ENCODE peak calls at places on chromosomes 1 and 21, in six cellular contexts. E is fibroblast of mammary gland, R is cardiac fibroblast, Y is breast epithelium, M is AG10803, T is hepatocyte. Z is an unnamed sample.

GRCh38 chr1:218991089-218991488 is 182.6 kb upstream of the LYPLAL1 start:
- DNase-seq in E (no peak), R (no peak), Y (no peak), M (no peak), T (no peak), Z (peak)

GRCh38 chr1:62232885-62233284 is 38.2 kb downstream of the L1TD1 start:
- DNase-seq in E (no peak), R (no peak), Y (no peak), M (no peak), T (no peak), Z (no peak)

GRCh38 chr1:203536981-203537455 is 43.1 kb downstream of the OPTC start:
- DNase-seq in E (peak), R (peak), Y (no peak), M (peak), T (peak), Z (no peak)

GRCh38 chr1:40706626-40707025 is 15.1 kb downstream of the NFYC start:
- DNase-seq in E (no peak), R (no peak), Y (no peak), M (no peak), T (no peak), Z (no peak)

GRCh38 chr1:160291248-160292220 is 6.6 kb upstream of the PEX19 start:
- DNase-seq in E (peak), R (peak), Y (peak), M (peak), T (peak), Z (no peak)

GRCh38 chr21:26952274-26953066 is 14.4 kb downstream of the ADAMTS5 start:
- DNase-seq in E (no peak), R (no peak), Y (no peak), M (no peak), T (no peak), Z (peak)

GRCh38 chr1:40592107-40592773 is 60.8 kb downstream of the ZNF684 start:
- DNase-seq in E (peak), R (peak), Y (no peak), M (peak), T (peak), Z (no peak)

GRCh38 chr1:183881387-183882084 is 76.6 kb downstream of the RGL1 start:
- DNase-seq in E (peak), R (peak), Y (peak), M (peak), T (peak), Z (peak)

DNA sequence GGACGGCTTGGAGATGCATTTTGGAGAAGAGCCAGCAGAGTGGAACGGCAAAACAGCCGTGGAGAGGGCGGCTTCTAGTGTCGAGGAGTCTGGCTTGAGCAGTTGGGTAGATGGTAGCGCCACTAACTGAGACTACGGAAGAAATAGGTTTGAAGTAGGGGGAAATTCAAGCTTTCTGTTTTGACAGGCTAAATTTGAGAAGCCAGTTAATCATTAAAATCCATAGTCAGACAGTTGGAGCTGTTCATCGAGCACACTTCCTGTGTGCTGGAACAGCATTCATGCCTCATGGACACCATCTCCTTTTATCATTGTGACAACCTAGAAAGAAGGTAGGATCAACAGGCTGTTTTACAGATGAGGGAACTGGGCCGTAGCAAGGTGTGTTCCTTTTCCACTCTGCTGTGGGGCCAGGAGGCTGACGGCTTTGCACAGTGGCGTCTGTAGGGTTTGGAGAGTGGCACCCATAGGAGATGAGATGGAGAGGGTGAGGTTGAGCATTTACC is 3.4 kb upstream of the PKLR start:
- DNase-seq in E (no peak), R (no peak), Y (no peak), M (no peak), T (no peak), Z (no peak)
- H3K4me3 ChIP-seq in E (no peak), R (no peak), Y (no peak), M (no peak), T (no peak), Z (no peak)

GRCh38 chr21:33388188-33388587 is 15.0 kb upstream of the IFNGR2 start:
- DNase-seq in E (no peak), R (no peak), Y (no peak), M (no peak), T (no peak), Z (no peak)

GRCh38 chr21:33384851-33385331 is 18.3 kb upstream of the IFNGR2 start:
- DNase-seq in E (no peak), R (no peak), Y (no peak), M (no peak), T (no peak), Z (no peak)

GRCh38 chr21:33383056-33383888 is 19.9 kb upstream of the IFNGR2 start:
- DNase-seq in E (peak), R (peak), Y (peak), M (peak), T (peak), Z (no peak)

GRCh38 chr21:33390479-33390878 is 12.7 kb upstream of the IFNGR2 start:
- DNase-seq in E (no peak), R (no peak), Y (no peak), M (no peak), T (no peak), Z (no peak)

DNA sequence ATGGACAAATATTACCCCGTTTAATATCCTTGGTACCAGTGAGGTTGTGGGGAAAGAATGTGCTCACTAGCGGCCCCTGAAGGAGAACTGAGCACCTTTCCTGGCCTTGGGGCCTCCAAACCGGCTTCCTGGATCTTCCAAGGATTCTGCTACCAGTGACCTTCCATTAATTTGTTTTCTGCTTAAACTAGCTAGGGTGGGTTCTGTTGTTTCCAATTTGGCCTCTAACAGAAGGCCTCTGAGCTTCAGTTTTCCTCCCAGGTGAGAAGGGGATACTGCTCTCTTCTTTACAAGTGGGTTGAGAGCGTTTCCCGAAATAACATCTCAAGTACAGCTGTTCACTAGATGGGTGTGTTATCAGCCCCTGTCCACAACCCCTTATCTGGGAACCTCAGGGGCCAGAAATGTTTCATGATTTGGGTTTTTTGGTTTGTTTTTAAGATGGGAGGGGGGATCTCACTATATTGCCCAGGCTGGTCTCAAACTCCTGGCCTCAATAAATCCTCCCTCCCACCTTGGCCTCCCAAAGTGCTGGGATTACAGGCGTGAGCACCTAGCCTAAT is 16.9 kb upstream of the IFNGR2 start:
- DNase-seq in E (no peak), R (no peak), Y (no peak), M (no peak), T (no peak), Z (no peak)
- TF ChIP-seq CTCF in E (peak), R (peak), Y (no peak), M (peak), T (peak), Z (peak)

GRCh38 chr1:57536749-57537423 is 113.0 kb upstream of the DAB1 start:
- DNase-seq in E (no peak), R (no peak), Y (no peak), M (no peak), T (no peak), Z (no peak)

GRCh38 chr1:57532299-57532698 is 108.4 kb upstream of the DAB1 start:
- DNase-seq in E (no peak), R (no peak), Y (no peak), M (no peak), T (no peak), Z (no peak)
- H3K4me3 ChIP-seq in E (no peak), R (no peak), Y (no peak), M (no peak), T (no peak), Z (no peak)

DNA sequence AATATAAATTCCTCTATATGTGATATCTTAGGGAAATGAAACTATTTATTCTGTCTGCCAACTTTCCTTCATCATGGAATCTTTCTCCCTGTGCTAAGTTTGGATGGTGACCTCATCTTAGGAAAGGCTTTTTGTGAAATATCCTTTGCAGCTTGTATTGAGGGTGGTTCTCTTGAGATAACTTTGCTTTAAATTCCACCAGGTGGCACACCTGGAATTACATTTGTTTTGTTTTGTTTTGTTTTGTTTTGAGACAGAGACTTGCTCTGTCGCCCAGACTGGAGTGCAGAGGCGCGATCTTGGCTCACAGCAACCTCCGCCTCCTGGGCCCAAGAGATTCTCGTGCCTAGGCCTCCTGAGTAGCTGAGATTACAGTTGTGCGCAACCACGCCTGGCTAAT is 7.6 kb upstream of the CD1A start:
- DNase-seq in E (no peak), R (peak), Y (no peak), M (no peak), T (no peak), Z (no peak)
- TF ChIP-seq CTCF in E (no peak), R (no peak), Y (no peak), M (no peak), T (peak), Z (no peak)

GRCh38 chr1:184971522-184972265 is 2.6 kb downstream of the NIBAN1 start:
- DNase-seq in E (peak), R (no peak), Y (no peak), M (no peak), T (no peak), Z (no peak)

GRCh38 chr1:184974086-184974836 is at the start of gene NIBAN1:
- DNase-seq in E (peak), R (peak), Y (peak), M (peak), T (peak), Z (no peak)

GRCh38 chr1:184970691-184971161 is 3.6 kb downstream of the NIBAN1 start:
- DNase-seq in E (peak), R (peak), Y (no peak), M (peak), T (no peak), Z (no peak)

GRCh38 chr1:184973308-184974085 is 811 bp downstream of the NIBAN1 start:
- DNase-seq in E (peak), R (peak), Y (no peak), M (peak), T (peak), Z (no peak)

DNA sequence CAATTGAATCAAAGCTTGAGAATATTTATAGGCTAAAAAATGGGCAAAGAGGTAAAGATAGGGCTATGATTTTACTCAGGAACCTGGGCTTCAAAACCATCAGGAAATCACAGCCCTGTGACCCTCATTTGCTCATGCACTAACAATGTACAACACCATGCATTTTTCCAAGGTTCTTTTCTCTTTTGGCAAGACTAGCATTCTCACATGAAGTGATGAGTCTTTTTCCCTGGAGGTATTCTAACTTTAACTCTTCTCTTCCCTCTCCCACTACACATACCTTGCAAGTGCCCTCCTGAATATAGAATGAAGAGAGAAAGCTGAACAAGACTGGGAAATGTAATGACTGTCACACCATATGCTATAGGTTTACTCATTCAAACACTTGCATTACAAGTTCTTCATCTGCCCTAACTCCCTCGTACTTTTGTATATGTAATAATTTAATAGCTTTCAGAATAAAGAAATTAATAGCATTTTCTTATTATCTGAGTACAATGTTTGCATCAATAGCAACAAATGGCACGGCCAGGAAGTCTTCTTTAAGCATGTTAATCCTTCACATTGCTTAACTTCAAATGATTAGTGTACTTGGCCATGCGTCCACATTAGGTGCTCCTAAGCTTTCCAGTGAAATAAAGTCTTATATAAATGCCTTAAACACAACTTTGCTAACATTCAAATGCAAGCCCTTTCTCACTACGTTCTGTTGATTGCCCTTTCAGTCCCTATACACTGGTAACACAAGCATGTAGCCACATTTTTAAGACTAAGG is 1.8 kb downstream of the NIBAN1 start:
- DNase-seq in E (peak), R (peak), Y (no peak), M (peak), T (no peak), Z (no peak)
- H3K4me3 ChIP-seq in E (peak), R (peak), Y (peak), M (peak), T (no peak), Z (peak)

DNA sequence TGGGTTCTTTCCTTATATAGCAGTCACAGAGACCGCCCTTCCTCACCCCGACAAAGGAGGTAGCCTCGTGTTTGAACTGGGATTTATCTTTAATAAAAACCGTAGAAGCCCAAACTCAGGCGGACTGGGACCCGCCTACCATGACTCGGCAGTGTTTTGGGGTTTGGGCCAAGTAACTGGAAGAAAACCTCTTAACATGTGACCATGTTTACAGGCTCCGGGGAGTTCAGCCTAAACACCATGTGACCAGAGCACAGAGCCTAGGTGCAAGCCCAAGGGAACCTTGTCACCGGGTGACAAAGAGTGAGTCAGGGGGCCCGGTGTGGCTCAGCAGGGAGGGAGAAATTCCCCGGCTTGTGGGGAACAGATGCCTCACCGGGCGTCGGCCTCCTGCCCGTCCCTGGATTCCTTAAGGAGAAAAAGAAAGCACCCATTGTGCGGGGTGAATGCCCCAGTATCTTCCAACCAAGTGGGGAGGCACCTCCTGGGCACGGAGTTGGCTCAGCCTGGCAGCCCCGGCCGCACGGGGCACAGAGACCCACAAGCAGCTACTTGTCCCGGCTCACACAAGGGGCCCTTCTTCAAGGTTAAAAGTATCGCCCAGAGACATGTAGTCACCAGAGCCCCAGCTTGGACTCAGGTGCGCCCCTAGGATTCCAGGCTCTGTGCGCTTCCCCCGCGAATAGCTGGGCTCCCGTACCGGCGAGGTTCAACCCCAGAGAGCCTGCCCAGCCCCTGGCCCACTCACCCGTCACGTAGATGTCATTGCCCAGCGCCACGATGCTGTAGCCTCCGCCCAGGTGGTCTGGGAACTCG is 1.4 kb downstream of the KLHL21 start:
- DNase-seq in E (peak), R (peak), Y (peak), M (peak), T (peak), Z (peak)
- TF ChIP-seq CTCF in E (no peak), R (no peak), Y (no peak), M (no peak), T (no peak), Z (peak)

Z was measured in BJ.